ENCODE peak calls at places on chromosomes 13 and 19, in eight cellular contexts. O, B, K, Q, W, U, C and T are unnamed samples.

GRCh38 chr19:9645466-9645865 is 24.4 kb upstream of the ZNF561 start:
- DNase-seq in O (no peak), B (no peak), K (no peak), Q (no peak), W (no peak), U (no peak), C (no peak), T (no peak)

GRCh38 chr19:39765091-39766076 is 13.3 kb upstream of the LEUTX start:
- DNase-seq in O (peak), B (peak), K (peak), Q (no peak), W (no peak), U (peak), C (peak), T (peak)

GRCh38 chr13:112664501-112665203 is 25.2 kb upstream of the ATP11A start:
- DNase-seq in O (no peak), B (no peak), K (no peak), Q (peak), W (no peak), U (peak), C (no peak), T (peak)

GRCh38 chr19:2573916-2574315 is 98.0 kb downstream of the GADD45B start:
- DNase-seq in O (no peak), B (no peak), K (no peak), Q (peak), W (no peak), U (no peak), C (no peak), T (no peak)

GRCh38 chr13:99959538-99960230 is 11.9 kb downstream of the ZIC5 start:
- DNase-seq in O (no peak), B (no peak), K (no peak), Q (peak), W (no peak), U (no peak), C (peak), T (no peak)

GRCh38 chr13:38045278-38046048 is 175.9 kb upstream of the TRPC4 start:
- DNase-seq in O (no peak), B (no peak), K (no peak), Q (no peak), W (no peak), U (peak), C (no peak), T (peak)

GRCh38 chr19:22628401-22628800 is 5.7 kb upstream of the ZNF492 start:
- DNase-seq in O (no peak), B (no peak), K (no peak), Q (no peak), W (no peak), U (no peak), C (no peak), T (no peak)

GRCh38 chr19:48395499-48395898 is 2.0 kb downstream of the GRIN2D start:
- DNase-seq in O (no peak), B (no peak), K (no peak), Q (no peak), W (no peak), U (no peak), C (no peak), T (no peak)

GRCh38 chr19:49421878-49422202 is 1.4 kb downstream of the PTH2 start:
- DNase-seq in O (no peak), B (no peak), K (no peak), Q (no peak), W (no peak), U (no peak), C (no peak), T (no peak)

GRCh38 chr19:55537741-55538111 is 793 bp upstream of the SBK2 start:
- DNase-seq in O (no peak), B (no peak), K (no peak), Q (no peak), W (no peak), U (no peak), C (no peak), T (no peak)

GRCh38 chr13:58858870-58859371 is 1227.4 kb downstream of the PCDH17 start:
- DNase-seq in O (no peak), B (no peak), K (no peak), Q (no peak), W (no peak), U (no peak), C (no peak), T (no peak)

GRCh38 chr13:41075034-41075433 is 13.7 kb downstream of the WBP4 start:
- DNase-seq in O (no peak), B (peak), K (peak), Q (no peak), W (no peak), U (peak), C (no peak), T (no peak)

GRCh38 chr19:48469056-48469881 is at the start of gene CYTH2:
- DNase-seq in O (peak), B (peak), K (peak), Q (peak), W (peak), U (peak), C (peak), T (no peak)

GRCh38 chr19:5955638-5955935 is 22.4 kb downstream of the RANBP3 start:
- DNase-seq in O (no peak), B (no peak), K (no peak), Q (no peak), W (no peak), U (no peak), C (no peak), T (no peak)

GRCh38 chr19:53131732-53132131 is 978 bp downstream of the ZNF415 start:
- DNase-seq in O (no peak), B (no peak), K (no peak), Q (no peak), W (no peak), U (no peak), C (no peak), T (no peak)

GRCh38 chr19:52946322-52947310 is 16.1 kb downstream of the ZNF816 start:
- DNase-seq in O (peak), B (no peak), K (no peak), Q (no peak), W (no peak), U (no peak), C (peak), T (no peak)

GRCh38 chr19:17751103-17751911 is at the start of gene FCHO1:
- DNase-seq in O (peak), B (peak), K (peak), Q (no peak), W (peak), U (no peak), C (no peak), T (no peak)

GRCh38 chr13:30738946-30739528 is 3.7 kb downstream of the ALOX5AP start:
- DNase-seq in O (no peak), B (no peak), K (no peak), Q (no peak), W (no peak), U (no peak), C (no peak), T (no peak)

GRCh38 chr19:10593820-10594637 is 6.9 kb upstream of the AP1M2 start:
- DNase-seq in O (no peak), B (no peak), K (no peak), Q (peak), W (no peak), U (no peak), C (no peak), T (no peak)

GRCh38 chr13:41645313-41645712 is 188.0 kb downstream of the RGCC start:
- DNase-seq in O (no peak), B (no peak), K (no peak), Q (no peak), W (no peak), U (peak), C (no peak), T (no peak)

GRCh38 chr13:94063096-94063495 is 416.4 kb downstream of the DCT start:
- DNase-seq in O (no peak), B (no peak), K (no peak), Q (no peak), W (no peak), U (peak), C (no peak), T (no peak)

GRCh38 chr13:113140677-113141590 is 17.5 kb upstream of the PROZ start:
- DNase-seq in O (no peak), B (no peak), K (no peak), Q (no peak), W (no peak), U (no peak), C (no peak), T (no peak)

GRCh38 chr13:30112602-30113435 is 194.5 kb downstream of the KATNAL1 start:
- DNase-seq in O (peak), B (peak), K (peak), Q (peak), W (peak), U (peak), C (peak), T (peak)

GRCh38 chr19:41872384-41872774 is 4.7 kb upstream of the CD79A start:
- DNase-seq in O (no peak), B (no peak), K (no peak), Q (no peak), W (no peak), U (no peak), C (no peak), T (no peak)

GRCh38 chr19:12668937-12669271 is 2.3 kb downstream of the WDR83 start:
- DNase-seq in O (peak), B (peak), K (no peak), Q (peak), W (peak), U (peak), C (no peak), T (peak)

GRCh38 chr19:46761418-46761831 is 15.2 kb upstream of the STRN4 start:
- DNase-seq in O (no peak), B (no peak), K (no peak), Q (no peak), W (no peak), U (peak), C (no peak), T (no peak)

GRCh38 chr13:106262886-106263285 is 272.6 kb downstream of the EFNB2 start:
- DNase-seq in O (no peak), B (no peak), K (no peak), Q (no peak), W (no peak), U (no peak), C (no peak), T (no peak)

GRCh38 chr19:379796-380195 is 29.2 kb downstream of the C2CD4C start:
- DNase-seq in O (no peak), B (no peak), K (no peak), Q (no peak), W (no peak), U (no peak), C (no peak), T (no peak)

GRCh38 chr19:49953376-49953775 is 7.6 kb downstream of the SIGLEC11 start:
- DNase-seq in O (no peak), B (no peak), K (no peak), Q (no peak), W (no peak), U (no peak), C (no peak), T (no peak)

GRCh38 chr19:5863030-5863665 is 7.2 kb downstream of the FUT5 start:
- DNase-seq in O (no peak), B (no peak), K (no peak), Q (no peak), W (no peak), U (no peak), C (no peak), T (no peak)

GRCh38 chr13:65971541-65971940 is 1258.6 kb downstream of the PCDH9 start:
- DNase-seq in O (no peak), B (no peak), K (no peak), Q (no peak), W (no peak), U (no peak), C (no peak), T (no peak)

GRCh38 chr19:35542209-35542608 is 3.2 kb upstream of the TMEM147 start:
- DNase-seq in O (no peak), B (no peak), K (no peak), Q (no peak), W (no peak), U (no peak), C (no peak), T (no peak)

GRCh38 chr19:2261438-2262172 is 5.4 kb upstream of the JSRP1 start:
- DNase-seq in O (no peak), B (peak), K (no peak), Q (no peak), W (no peak), U (peak), C (peak), T (no peak)

GRCh38 chr13:77325371-77325941 is 1.4 kb downstream of the MYCBP2 start:
- DNase-seq in O (no peak), B (no peak), K (no peak), Q (no peak), W (no peak), U (no peak), C (no peak), T (no peak)

GRCh38 chr13:112752711-112753541 is 63.1 kb downstream of the ATP11A start:
- DNase-seq in O (no peak), B (peak), K (no peak), Q (no peak), W (no peak), U (no peak), C (no peak), T (no peak)

GRCh38 chr19:4045597-4046361 is 20.9 kb downstream of the ZBTB7A start:
- DNase-seq in O (no peak), B (no peak), K (no peak), Q (no peak), W (no peak), U (no peak), C (no peak), T (no peak)

GRCh38 chr19:1063030-1063908 is 3.7 kb upstream of the ARHGAP45 start:
- DNase-seq in O (no peak), B (peak), K (no peak), Q (peak), W (peak), U (no peak), C (peak), T (no peak)

GRCh38 chr19:15154002-15154612 is 46.7 kb downstream of the NOTCH3 start:
- DNase-seq in O (no peak), B (peak), K (no peak), Q (no peak), W (no peak), U (peak), C (peak), T (no peak)

GRCh38 chr19:55258476-55258827 is 365 bp downstream of the PPP6R1 start:
- DNase-seq in O (no peak), B (peak), K (no peak), Q (no peak), W (no peak), U (peak), C (no peak), T (no peak)